ENCODE peak calls at places on chromosomes 7 and 10, in six cellular contexts. A, R, F, S, P and K are unnamed samples.

GRCh38 chr7:55271069-55271468 is 94.1 kb upstream of the LANCL2 start:
- DNase-seq in A (no peak), R (peak), F (peak), S (no peak), P (no peak), K (peak)

GRCh38 chr7:29434405-29434804 is 129.2 kb upstream of the PRR15 start:
- DNase-seq in A (no peak), R (peak), F (no peak), S (no peak), P (no peak), K (no peak)

GRCh38 chr7:121882731-121883130 is 9.8 kb downstream of the PTPRZ1 start:
- DNase-seq in A (no peak), R (no peak), F (no peak), S (no peak), P (no peak), K (no peak)

GRCh38 chr10:69215405-69216176 is 4.5 kb upstream of the HKDC1 start:
- DNase-seq in A (no peak), R (no peak), F (no peak), S (no peak), P (no peak), K (no peak)

GRCh38 chr7:18927134-18927533 is 190.3 kb downstream of the TWIST1 start:
- DNase-seq in A (no peak), R (no peak), F (no peak), S (no peak), P (no peak), K (peak)

GRCh38 chr7:127516320-127516719 is 69.1 kb downstream of the GCC1 start:
- DNase-seq in A (no peak), R (no peak), F (no peak), S (no peak), P (no peak), K (no peak)

GRCh38 chr7:93442478-93443224 is 131.9 kb downstream of the CALCR start:
- DNase-seq in A (peak), R (peak), F (peak), S (peak), P (peak), K (peak)

GRCh38 chr7:112162161-112163020 is 43.8 kb downstream of the DOCK4 start:
- DNase-seq in A (peak), R (peak), F (peak), S (no peak), P (peak), K (peak)

GRCh38 chr7:131106681-131107342 is 220.9 kb upstream of the MKLN1 start:
- DNase-seq in A (peak), R (peak), F (no peak), S (no peak), P (peak), K (no peak)

GRCh38 chr7:4837814-4838625 is 23.8 kb downstream of the PAPOLB start:
- DNase-seq in A (no peak), R (peak), F (no peak), S (peak), P (peak), K (no peak)

GRCh38 chr7:104700336-104700735 is 313.7 kb upstream of the KMT2E start:
- DNase-seq in A (no peak), R (no peak), F (no peak), S (no peak), P (no peak), K (no peak)

GRCh38 chr10:8183241-8183704 is 128.8 kb downstream of the GATA3 start:
- DNase-seq in A (no peak), R (peak), F (peak), S (peak), P (no peak), K (no peak)

GRCh38 chr10:119025336-119025735 is 4.2 kb upstream of the NANOS1 start:
- DNase-seq in A (no peak), R (peak), F (peak), S (no peak), P (no peak), K (peak)

GRCh38 chr10:102744374-102745051 is 765 bp downstream of the WBP1L start:
- DNase-seq in A (no peak), R (no peak), F (peak), S (no peak), P (no peak), K (peak)

GRCh38 chr7:92808006-92808405 is 28.4 kb downstream of the CDK6 start:
- DNase-seq in A (no peak), R (no peak), F (peak), S (no peak), P (no peak), K (peak)

GRCh38 chr7:71824356-71824755 is 587.8 kb downstream of the CALN1 start:
- DNase-seq in A (no peak), R (peak), F (no peak), S (no peak), P (no peak), K (no peak)

GRCh38 chr10:44114441-44114840 is 270.5 kb downstream of the CXCL12 start:
- DNase-seq in A (no peak), R (no peak), F (no peak), S (no peak), P (no peak), K (no peak)

GRCh38 chr7:3089493-3089892 is 45.8 kb upstream of the CARD11 start:
- DNase-seq in A (peak), R (peak), F (peak), S (no peak), P (peak), K (peak)

GRCh38 chr10:128054163-128054970 is 71.9 kb downstream of the MKI67 start:
- DNase-seq in A (no peak), R (no peak), F (no peak), S (peak), P (no peak), K (no peak)

GRCh38 chr10:60003709-60004191 is 97.4 kb upstream of the CCDC6 start:
- DNase-seq in A (no peak), R (peak), F (no peak), S (no peak), P (no peak), K (no peak)

GRCh38 chr10:78515037-78515872 is 481.6 kb downstream of the RPS24 start:
- DNase-seq in A (no peak), R (no peak), F (no peak), S (no peak), P (peak), K (no peak)

GRCh38 chr10:69421611-69422308 is 5.0 kb upstream of the TACR2 start:
- DNase-seq in A (no peak), R (no peak), F (peak), S (no peak), P (no peak), K (peak)

GRCh38 chr10:71069909-71070666 is 142.3 kb upstream of the UNC5B start:
- DNase-seq in A (no peak), R (no peak), F (no peak), S (no peak), P (no peak), K (no peak)

GRCh38 chr7:42831953-42832522 is 79.8 kb downstream of the C7orf25 start:
- DNase-seq in A (no peak), R (no peak), F (peak), S (no peak), P (no peak), K (no peak)

GRCh38 chr10:63711361-63711760 is 190.2 kb downstream of the REEP3 start:
- DNase-seq in A (no peak), R (peak), F (peak), S (no peak), P (no peak), K (no peak)

GRCh38 chr10:63430091-63430998 is 35.4 kb downstream of the JMJD1C start:
- DNase-seq in A (no peak), R (peak), F (peak), S (peak), P (no peak), K (peak)

GRCh38 chr10:116763440-116763839 is 21.1 kb upstream of the HSPA12A start:
- DNase-seq in A (no peak), R (no peak), F (no peak), S (no peak), P (no peak), K (no peak)

GRCh38 chr7:99789441-99790070 is 5.6 kb upstream of the CYP3A4 start:
- DNase-seq in A (no peak), R (no peak), F (no peak), S (no peak), P (no peak), K (no peak)

GRCh38 chr10:95508730-95509129 is 52.4 kb downstream of the SORBS1 start:
- DNase-seq in A (peak), R (peak), F (peak), S (no peak), P (no peak), K (peak)

GRCh38 chr7:31553636-31554035 is 39.7 kb downstream of the ITPRID1 start:
- DNase-seq in A (no peak), R (peak), F (no peak), S (no peak), P (no peak), K (no peak)

GRCh38 chr7:98209166-98209920 is 1.9 kb upstream of the BHLHA15 start:
- DNase-seq in A (no peak), R (no peak), F (no peak), S (no peak), P (no peak), K (no peak)

GRCh38 chr10:35089641-35090161 is 440 bp downstream of the CUL2 start:
- DNase-seq in A (no peak), R (peak), F (peak), S (no peak), P (no peak), K (peak)

DNA sequence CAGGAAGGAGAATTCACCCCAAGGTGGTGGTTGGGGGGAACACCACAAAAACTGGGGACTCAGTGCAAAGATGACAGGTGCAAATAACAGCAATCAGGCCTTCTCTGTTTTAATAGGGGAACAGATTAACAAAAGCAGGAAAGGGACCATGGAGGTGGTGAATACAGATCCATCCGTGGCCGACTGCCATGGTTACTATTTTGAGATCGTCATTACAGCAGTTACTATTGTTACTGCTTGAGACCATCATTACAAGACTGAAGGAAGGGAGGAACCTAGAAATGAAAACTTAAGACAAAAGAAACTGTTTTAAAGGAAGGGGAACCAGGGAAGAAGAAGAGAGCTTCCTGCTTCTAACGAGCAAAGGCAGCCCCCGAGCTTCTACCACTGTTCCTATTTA is 216.5 kb downstream of the CHCHD3 start:
- DNase-seq in A (no peak), R (no peak), F (no peak), S (no peak), P (no peak), K (no peak)
- H3K23ac ChIP-seq in A (no peak), R (no peak), F (no peak), S (no peak), P (no peak), K (no peak)

DNA sequence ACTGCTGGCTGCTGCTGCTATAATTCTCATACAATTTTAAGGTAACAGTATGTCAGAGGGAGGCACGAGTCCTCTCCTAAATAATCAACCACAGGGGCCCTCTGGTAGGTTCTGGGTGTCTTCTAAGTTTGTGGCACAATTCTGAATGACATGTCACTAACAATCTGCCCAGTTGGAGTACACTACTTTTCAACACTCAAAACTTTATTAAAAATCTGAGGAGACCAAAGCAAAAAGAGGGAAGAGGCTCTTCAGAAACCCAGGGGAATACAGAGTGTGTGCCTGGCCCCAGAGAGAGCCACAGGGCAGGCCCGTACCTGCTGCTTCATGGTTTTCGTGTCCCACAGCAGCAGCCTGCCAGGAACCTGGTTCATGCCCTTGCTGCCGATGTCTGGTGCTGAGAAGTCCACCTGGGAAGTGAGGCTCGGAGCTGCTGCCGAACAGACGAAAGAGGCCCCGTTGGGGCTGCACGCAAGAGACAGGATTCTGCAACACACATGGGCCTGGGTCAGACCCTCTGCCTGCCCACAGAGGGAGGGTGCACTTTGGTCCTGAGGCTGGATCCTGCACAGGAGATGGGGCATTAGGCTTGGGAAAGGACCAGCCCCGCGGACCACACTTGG is 18.3 kb downstream of the WDR91 start:
- DNase-seq in A (no peak), R (no peak), F (no peak), S (no peak), P (no peak), K (no peak)
- H3K4me3 ChIP-seq in A (no peak), R (no peak), F (no peak), S (no peak), P (no peak), K (no peak)

GRCh38 chr7:129948877-129949291 is 3.9 kb downstream of the UBE2H start:
- DNase-seq in A (peak), R (peak), F (peak), S (peak), P (peak), K (peak)
- H2BK5ac ChIP-seq in A (no peak), R (no peak), F (no peak), S (peak), P (peak), K (peak)

GRCh38 chr7:26199301-26200112 is 1.0 kb downstream of the HNRNPA2B1 start:
- DNase-seq in A (peak), R (peak), F (peak), S (peak), P (no peak), K (peak)

GRCh38 chr7:26201261-26202018 is at the start of gene CBX3:
- DNase-seq in A (peak), R (peak), F (peak), S (peak), P (peak), K (peak)

GRCh38 chr7:26200444-26201260 is at the start of gene HNRNPA2B1:
- DNase-seq in A (peak), R (peak), F (peak), S (peak), P (peak), K (peak)

GRCh38 chr7:26198781-26199169 is 1.8 kb downstream of the HNRNPA2B1 start:
- DNase-seq in A (no peak), R (no peak), F (no peak), S (no peak), P (no peak), K (no peak)

GRCh38 chr7:26200113-26200443 is 468 bp downstream of the HNRNPA2B1 start:
- DNase-seq in A (peak), R (peak), F (no peak), S (peak), P (peak), K (no peak)
- H3K23ac ChIP-seq in A (peak), R (peak), F (peak), S (no peak), P (no peak), K (peak)

GRCh38 chr7:155980841-155981240 is 168.6 kb upstream of the SHH start:
- DNase-seq in A (no peak), R (no peak), F (no peak), S (no peak), P (no peak), K (no peak)
- H3K4me3 ChIP-seq in A (no peak), R (no peak), F (no peak), S (no peak), P (no peak), K (no peak)

GRCh38 chr10:32961343-32961891 is 3.4 kb upstream of the ITGB1 start:
- DNase-seq in A (no peak), R (no peak), F (no peak), S (no peak), P (no peak), K (no peak)

GRCh38 chr10:32960022-32960421 is 2.0 kb upstream of the ITGB1 start:
- DNase-seq in A (no peak), R (no peak), F (no peak), S (no peak), P (no peak), K (no peak)

GRCh38 chr10:32957341-32958084 is 517 bp downstream of the ITGB1 start:
- DNase-seq in A (peak), R (peak), F (no peak), S (peak), P (peak), K (no peak)

GRCh38 chr10:32958085-32958991 is at the start of gene ITGB1:
- DNase-seq in A (peak), R (peak), F (peak), S (peak), P (peak), K (peak)

GRCh38 chr10:32958992-32959703 is 1.1 kb upstream of the ITGB1 start:
- DNase-seq in A (no peak), R (no peak), F (no peak), S (no peak), P (no peak), K (no peak)
- H2BK5ac ChIP-seq in A (no peak), R (peak), F (peak), S (peak), P (peak), K (peak)

GRCh38 chr7:151201344-151201743 is 8.9 kb downstream of the H2BK1 start:
- DNase-seq in A (no peak), R (no peak), F (no peak), S (no peak), P (no peak), K (no peak)
- H3K23ac ChIP-seq in A (no peak), R (no peak), F (no peak), S (no peak), P (no peak), K (no peak)